ENCODE peak calls at places on chromosomes 7 and 10, in nine cellular contexts. Z is WERI-Rb-1, X is neuronal stem cell, Q is A549, A is mesendoderm, Y is aorta, I is heart right ventricle, G is BJ, P is heart left ventricle. O is an unnamed sample.

GRCh38 chr7:149140784-149141183 is 6.5 kb upstream of the ZNF398 start:
- DNase-seq in Z (no peak), X (no peak), Q (peak), A (no peak), Y (no peak), I (no peak), G (no peak), P (no peak), O (no peak)

GRCh38 chr10:4512557-4513286 is 313.3 kb upstream of the AKR1E2 start:
- DNase-seq in Z (peak), X (no peak), Q (peak), A (peak), Y (peak), I (peak), G (no peak), P (peak), O (no peak)

GRCh38 chr10:43170491-43170890 is 32.2 kb downstream of the CSGALNACT2 start:
- DNase-seq in Z (no peak), X (no peak), Q (peak), A (peak), Y (no peak), I (no peak), G (no peak), P (no peak), O (no peak)

GRCh38 chr7:63067897-63068585 is 930.6 kb upstream of the ZNF722 start:
- DNase-seq in Z (no peak), X (no peak), Q (no peak), A (no peak), Y (no peak), I (no peak), G (no peak), P (peak), O (no peak)

GRCh38 chr10:3119796-3120459 is 52.6 kb downstream of the PFKP start:
- DNase-seq in Z (peak), X (no peak), Q (peak), A (peak), Y (peak), I (no peak), G (no peak), P (no peak), O (no peak)

GRCh38 chr7:102046373-102047117 is 229.1 kb downstream of the CUX1 start:
- DNase-seq in Z (no peak), X (no peak), Q (no peak), A (no peak), Y (no peak), I (no peak), G (no peak), P (no peak), O (no peak)

GRCh38 chr7:55570939-55571338 is 1.4 kb downstream of the VOPP1 start:
- DNase-seq in Z (no peak), X (no peak), Q (no peak), A (peak), Y (no peak), I (no peak), G (peak), P (no peak), O (no peak)

GRCh38 chr10:77504196-77504869 is 133.3 kb downstream of the KCNMA1 start:
- DNase-seq in Z (no peak), X (no peak), Q (no peak), A (no peak), Y (no peak), I (no peak), G (no peak), P (no peak), O (no peak)

GRCh38 chr7:291302-292092 is 1.5 kb downstream of the FOXL3 start:
- DNase-seq in Z (no peak), X (no peak), Q (no peak), A (no peak), Y (no peak), I (no peak), G (no peak), P (no peak), O (no peak)

GRCh38 chr10:110863361-110863760 is 8.4 kb upstream of the PDCD4 start:
- DNase-seq in Z (no peak), X (no peak), Q (no peak), A (no peak), Y (no peak), I (no peak), G (peak), P (no peak), O (no peak)

DNA sequence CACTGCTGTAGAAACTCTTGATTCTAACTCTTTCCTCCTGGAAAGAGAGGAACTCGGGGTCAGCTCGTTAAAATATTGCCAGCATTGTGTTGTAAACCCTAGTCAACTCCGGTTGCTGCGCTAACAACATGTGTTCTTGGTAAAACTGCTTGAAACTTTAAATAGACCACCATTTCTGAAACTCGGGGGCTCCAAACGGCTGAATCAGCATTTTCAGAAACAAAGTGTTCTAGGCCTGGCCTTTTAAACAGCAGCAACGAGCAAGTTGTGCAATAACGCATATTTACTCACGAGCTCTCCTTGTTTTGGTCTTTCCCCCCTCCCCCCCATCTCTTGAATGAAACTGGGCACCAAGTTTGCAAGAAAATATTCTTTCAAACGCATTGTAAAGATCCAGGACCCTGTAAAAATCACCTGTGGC is 9.2 kb upstream of the GRB10 start:
- DNase-seq in Z (no peak), X (no peak), Q (peak), A (peak), Y (no peak), I (no peak), G (no peak), P (no peak), O (peak)
- H3K4me3 ChIP-seq in Z (peak), X (peak), Q (peak), A (peak), Y (peak), I (peak), G (peak), P (peak), O (peak)

DNA sequence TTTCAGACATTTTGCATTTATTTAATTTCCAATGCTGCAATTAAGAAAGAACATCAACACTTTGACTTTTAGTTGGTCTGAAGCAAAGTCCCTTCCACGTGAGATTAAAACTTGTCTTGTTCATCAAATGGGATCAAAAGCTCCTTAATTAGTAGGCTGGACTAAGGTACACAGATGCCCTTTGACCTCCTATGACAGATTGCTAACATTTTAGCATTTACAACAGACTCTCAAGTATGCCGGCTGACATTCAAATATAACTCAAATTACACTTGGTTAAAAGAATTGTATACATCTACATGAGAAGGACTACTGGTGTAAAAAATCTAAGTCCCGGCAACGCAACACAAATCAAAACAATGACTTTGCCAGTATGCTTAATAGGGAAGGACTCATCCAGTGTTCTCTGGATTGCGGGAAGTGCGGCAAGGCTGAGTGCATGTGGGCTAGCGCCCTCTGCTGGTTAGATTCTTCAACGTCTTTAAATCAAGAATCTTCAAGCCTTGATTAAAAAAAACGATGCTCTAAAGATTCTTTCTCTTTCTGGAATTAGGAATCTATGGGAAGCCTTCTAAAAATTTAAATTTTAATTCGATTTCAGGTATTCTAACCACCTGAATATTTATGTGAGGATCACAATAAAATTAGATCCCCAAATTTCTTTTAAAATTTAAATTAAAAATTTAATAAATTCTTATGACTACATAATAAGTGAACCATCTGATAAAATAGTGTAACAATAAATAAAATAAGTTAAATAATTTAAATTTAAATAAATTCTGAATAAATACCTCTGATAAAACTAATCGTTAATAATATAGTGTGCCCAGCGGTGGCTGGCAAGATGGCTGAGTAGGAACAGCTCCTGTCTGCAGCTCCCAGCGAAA is 444.7 kb downstream of the DGKB start:
- DNase-seq in Z (peak), X (peak), Q (peak), A (peak), Y (peak), I (peak), G (peak), P (peak), O (peak)
- H3K4me3 ChIP-seq in Z (no peak), X (no peak), Q (no peak), A (no peak), Y (no peak), I (peak), G (no peak), P (no peak), O (peak)

GRCh38 chr10:14173391-14173705 is 157.4 kb downstream of the FRMD4A start:
- DNase-seq in Z (no peak), X (no peak), Q (no peak), A (no peak), Y (no peak), I (no peak), G (no peak), P (no peak), O (no peak)

GRCh38 chr10:14173706-14174594 is 156.8 kb downstream of the FRMD4A start:
- DNase-seq in Z (peak), X (peak), Q (no peak), A (peak), Y (no peak), I (no peak), G (no peak), P (no peak), O (no peak)
- H3K4me3 ChIP-seq in Z (peak), X (peak), Q (peak), A (peak), Y (peak), I (peak), G (peak), P (peak), O (peak)

DNA sequence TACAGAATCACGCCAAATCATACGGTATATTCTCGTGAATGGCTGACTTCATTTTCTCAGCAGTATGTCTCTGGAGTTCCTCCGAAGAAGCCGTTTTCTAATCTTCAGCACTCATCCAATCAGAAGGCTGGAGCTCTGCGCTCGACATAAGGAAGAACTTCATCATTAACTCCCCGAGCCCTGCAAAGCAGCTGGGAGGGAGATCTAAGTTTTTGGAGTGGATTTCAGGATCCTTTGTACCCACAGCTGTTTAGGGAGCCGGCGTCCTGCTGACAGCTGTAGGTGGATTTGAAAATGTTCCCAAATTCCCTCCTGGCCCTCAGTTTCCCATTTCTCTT is 40.7 kb upstream of the SDK1 start:
- DNase-seq in Z (peak), X (no peak), Q (no peak), A (no peak), Y (no peak), I (no peak), G (no peak), P (no peak), O (no peak)
- H3K4me3 ChIP-seq in Z (peak), X (no peak), Q (no peak), A (no peak), Y (peak), I (peak), G (peak), P (peak), O (peak)

GRCh38 chr7:73610105-73610504 is 14.2 kb downstream of the MLXIPL start:
- DNase-seq in Z (no peak), X (no peak), Q (no peak), A (no peak), Y (no peak), I (no peak), G (no peak), P (no peak), O (no peak)

GRCh38 chr7:73602721-73603651 is 21.3 kb downstream of the MLXIPL start:
- DNase-seq in Z (no peak), X (no peak), Q (no peak), A (no peak), Y (no peak), I (no peak), G (no peak), P (no peak), O (no peak)

GRCh38 chr7:73611017-73611555 is 13.2 kb downstream of the MLXIPL start:
- DNase-seq in Z (no peak), X (no peak), Q (no peak), A (no peak), Y (no peak), I (no peak), G (no peak), P (no peak), O (peak)

GRCh38 chr7:73605601-73606220 is 18.6 kb downstream of the MLXIPL start:
- DNase-seq in Z (no peak), X (no peak), Q (no peak), A (no peak), Y (no peak), I (no peak), G (no peak), P (no peak), O (no peak)

GRCh38 chr7:73606801-73607691 is 17.3 kb downstream of the MLXIPL start:
- DNase-seq in Z (peak), X (peak), Q (peak), A (peak), Y (peak), I (peak), G (no peak), P (peak), O (no peak)
- H3K4me3 ChIP-seq in Z (no peak), X (peak), Q (no peak), A (no peak), Y (no peak), I (no peak), G (peak), P (no peak), O (no peak)

GRCh38 chr7:127589901-127590300 is 1.7 kb downstream of the ARF5 start:
- DNase-seq in Z (no peak), X (no peak), Q (no peak), A (no peak), Y (no peak), I (no peak), G (no peak), P (no peak), O (no peak)
- H3K4me3 ChIP-seq in Z (no peak), X (no peak), Q (no peak), A (no peak), Y (no peak), I (no peak), G (no peak), P (no peak), O (no peak)

GRCh38 chr7:51327287-51327717 is 10.7 kb upstream of the COBL start:
- DNase-seq in Z (no peak), X (no peak), Q (no peak), A (peak), Y (no peak), I (no peak), G (no peak), P (no peak), O (no peak)
- H3K4me3 ChIP-seq in Z (no peak), X (no peak), Q (no peak), A (no peak), Y (no peak), I (no peak), G (no peak), P (no peak), O (no peak)

DNA sequence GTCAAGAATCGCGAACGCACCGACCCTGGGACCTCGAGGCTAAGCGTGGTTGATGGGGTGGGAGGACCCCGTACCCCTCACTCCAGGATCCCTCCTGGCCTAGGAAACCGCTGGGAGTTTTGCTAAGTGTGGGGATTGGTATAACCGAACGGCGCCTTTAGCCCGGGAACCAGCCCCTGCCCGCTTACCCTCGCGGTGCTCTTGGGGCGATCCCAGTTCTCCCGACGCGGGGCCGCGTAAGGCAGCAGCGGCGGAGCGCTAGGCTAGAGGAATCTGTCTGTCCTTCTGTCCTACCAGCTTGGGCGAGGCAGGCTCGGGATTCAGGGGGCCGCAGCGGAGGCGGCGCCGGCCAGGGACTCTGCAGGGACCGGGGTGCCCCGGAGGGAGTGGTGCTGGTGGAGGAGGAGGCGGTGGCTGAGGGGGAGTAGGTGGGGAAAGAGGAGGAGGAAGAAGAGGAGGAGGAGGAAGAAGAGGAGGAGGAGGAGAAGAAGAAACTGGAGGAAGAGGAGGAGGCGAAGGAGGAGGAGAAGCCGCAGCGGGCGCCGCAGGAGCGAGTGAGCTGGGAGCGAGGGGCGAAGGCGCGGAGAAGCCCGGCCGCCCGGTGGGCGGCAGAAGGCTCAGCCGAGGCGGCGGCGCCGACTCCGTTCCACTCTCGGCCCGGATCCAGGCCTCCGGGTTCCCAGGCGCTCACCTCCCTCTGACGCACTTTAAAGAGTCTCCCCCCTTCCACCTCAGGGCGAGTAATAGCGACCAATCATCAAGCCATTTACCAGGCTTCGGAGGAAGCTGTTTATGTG is 439 bp upstream of the EMX2 start:
- DNase-seq in Z (no peak), X (peak), Q (peak), A (peak), Y (peak), I (no peak), G (peak), P (no peak), O (peak)
- H3K4me3 ChIP-seq in Z (no peak), X (peak), Q (peak), A (peak), Y (no peak), I (peak), G (peak), P (peak), O (peak)

O was measured in gastrocnemius medialis.